ENCODE peak calls at places on chromosomes 16 and 17, in four cellular contexts. Q, J, W and X are unnamed samples.

GRCh38 chr17:44219636-44220210 is at the start of gene UBTF:
- DNase-seq in Q (no peak), J (peak), W (no peak), X (peak)

GRCh38 chr17:78330570-78331224 is 29.2 kb downstream of the SOCS3 start:
- DNase-seq in Q (peak), J (no peak), W (no peak), X (no peak)

GRCh38 chr16:50699345-50700159 is 6.1 kb downstream of the NOD2 start:
- DNase-seq in Q (peak), J (no peak), W (no peak), X (peak)

GRCh38 chr16:84241778-84242177 is 2.0 kb upstream of the KCNG4 start:
- DNase-seq in Q (no peak), J (no peak), W (no peak), X (no peak)

GRCh38 chr17:70108166-70108565 is 33.1 kb downstream of the KCNJ16 start:
- DNase-seq in Q (no peak), J (no peak), W (no peak), X (no peak)

GRCh38 chr17:40345161-40346034 is 19.1 kb downstream of the GJD3 start:
- DNase-seq in Q (no peak), J (peak), W (no peak), X (no peak)

GRCh38 chr17:56658648-56659047 is 65.1 kb downstream of the NOG start:
- DNase-seq in Q (peak), J (no peak), W (no peak), X (no peak)

GRCh38 chr17:65634533-65634932 is 73.1 kb upstream of the AXIN2 start:
- DNase-seq in Q (no peak), J (no peak), W (no peak), X (no peak)

GRCh38 chr17:20043034-20043433 is 33.9 kb downstream of the SPECC1 start:
- DNase-seq in Q (no peak), J (no peak), W (no peak), X (no peak)

GRCh38 chr17:68972119-68972704 is 17.0 kb upstream of the ABCA8 start:
- DNase-seq in Q (peak), J (peak), W (no peak), X (no peak)

GRCh38 chr17:2149934-2150333 is 95.0 kb downstream of the HIC1 start:
- DNase-seq in Q (no peak), J (no peak), W (no peak), X (no peak)

GRCh38 chr17:16886655-16887322 is 85.1 kb downstream of the TNFRSF13B start:
- DNase-seq in Q (no peak), J (no peak), W (no peak), X (no peak)

GRCh38 chr16:74585846-74586392 is 21.0 kb downstream of the GLG1 start:
- DNase-seq in Q (no peak), J (no peak), W (no peak), X (no peak)

GRCh38 chr16:2224183-2224486 is 744 bp downstream of the E4F1 start:
- DNase-seq in Q (no peak), J (no peak), W (no peak), X (no peak)

GRCh38 chr16:87076950-87077749 is 240.0 kb downstream of the C16orf95 start:
- DNase-seq in Q (peak), J (no peak), W (no peak), X (no peak)

GRCh38 chr16:77599793-77600415 is 122.4 kb upstream of the NUDT7 start:
- DNase-seq in Q (peak), J (no peak), W (no peak), X (no peak)

GRCh38 chr17:51365090-51365489 is 104.7 kb downstream of the UTP18 start:
- DNase-seq in Q (peak), J (no peak), W (no peak), X (no peak)

GRCh38 chr17:44223574-44224046 is 4.1 kb upstream of the UBTF start:
- DNase-seq in Q (peak), J (no peak), W (no peak), X (no peak)

GRCh38 chr16:19654147-19654546 is 63.9 kb downstream of the KNOP1 start:
- DNase-seq in Q (no peak), J (no peak), W (no peak), X (no peak)

GRCh38 chr16:24975428-24975889 is 39.7 kb downstream of the ARHGAP17 start:
- DNase-seq in Q (no peak), J (no peak), W (no peak), X (no peak)

GRCh38 chr17:32569171-32570080 is 82.6 kb downstream of the CDK5R1 start:
- DNase-seq in Q (peak), J (no peak), W (peak), X (no peak)

GRCh38 chr17:52035336-52035915 is 123.1 kb downstream of the CA10 start:
- DNase-seq in Q (no peak), J (no peak), W (no peak), X (no peak)

GRCh38 chr17:17729620-17730249 is 48.5 kb downstream of the RAI1 start:
- DNase-seq in Q (no peak), J (no peak), W (no peak), X (peak)

GRCh38 chr17:66807182-66807581 is 27.7 kb upstream of the CACNG5 start:
- DNase-seq in Q (no peak), J (no peak), W (no peak), X (no peak)

GRCh38 chr16:57061084-57061905 is 31.1 kb upstream of the CPNE2 start:
- DNase-seq in Q (peak), J (no peak), W (peak), X (no peak)

GRCh38 chr17:64154321-64155089 is 24.6 kb upstream of the ERN1 start:
- DNase-seq in Q (no peak), J (no peak), W (no peak), X (no peak)

GRCh38 chr17:48470388-48471034 is 40.5 kb upstream of the SKAP1 start:
- DNase-seq in Q (peak), J (no peak), W (peak), X (no peak)

GRCh38 chr16:51834131-51834530 is 683.1 kb upstream of the SALL1 start:
- DNase-seq in Q (no peak), J (no peak), W (no peak), X (no peak)

GRCh38 chr17:66169839-66170238 is 22.1 kb downstream of the CEP112 start:
- DNase-seq in Q (no peak), J (no peak), W (no peak), X (no peak)

GRCh38 chr17:17228521-17229279 is 8.3 kb downstream of the FLCN start:
- DNase-seq in Q (no peak), J (no peak), W (no peak), X (no peak)

GRCh38 chr17:1999557-2000251 is 25.4 kb downstream of the RTN4RL1 start:
- DNase-seq in Q (no peak), J (peak), W (no peak), X (no peak)